ENCODE peak calls at places on chromosomes 7 and 10, in ten cellular contexts. Z, A, R, C, B, O, W, U, F and K are unnamed samples.

GRCh38 chr10:62545155-62545554 is 171.0 kb downstream of the ZNF365 start:
- DNase-seq in Z (no peak), A (no peak), R (no peak), C (no peak), B (no peak), O (no peak), W (no peak), U (no peak), F (no peak), K (no peak)

GRCh38 chr7:11642841-11643240 is 189.2 kb downstream of the THSD7A start:
- DNase-seq in Z (no peak), A (no peak), R (no peak), C (no peak), B (no peak), O (no peak), W (no peak), U (no peak), F (no peak), K (no peak)

GRCh38 chr7:196283-196682 is 3.9 kb downstream of the FAM20C start:
- DNase-seq in Z (peak; percentile 4), A (no peak), R (no peak), C (no peak), B (no peak), O (no peak), W (no peak), U (no peak), F (no peak), K (no peak)

GRCh38 chr7:44348300-44348699 is 22.9 kb upstream of the CAMK2B start:
- DNase-seq in Z (no peak), A (no peak), R (peak; percentile 11), C (no peak), B (no peak), O (no peak), W (no peak), U (no peak), F (peak; percentile 51), K (no peak)

GRCh38 chr10:546451-546850 is 143.0 kb downstream of the DIP2C start:
- DNase-seq in Z (no peak), A (no peak), R (no peak), C (no peak), B (no peak), O (no peak), W (no peak), U (no peak), F (no peak), K (no peak)

GRCh38 chr7:43112088-43112940 is at the start of gene HECW1:
- DNase-seq in Z (peak; percentile 14), A (no peak), R (no peak), C (no peak), B (no peak), O (no peak), W (no peak), U (peak; percentile 48), F (no peak), K (peak; percentile 46)

GRCh38 chr10:66192162-66192834 is 733.5 kb upstream of the LRRTM3 start:
- DNase-seq in Z (no peak), A (no peak), R (no peak), C (no peak), B (no peak), O (no peak), W (no peak), U (no peak), F (no peak), K (no peak)

GRCh38 chr10:12941966-12942365 is 59.5 kb downstream of the CCDC3 start:
- DNase-seq in Z (no peak), A (no peak), R (no peak), C (no peak), B (no peak), O (no peak), W (no peak), U (no peak), F (no peak), K (no peak)

GRCh38 chr7:81822811-81823210 is 53.0 kb upstream of the HGF start:
- DNase-seq in Z (no peak), A (no peak), R (no peak), C (no peak), B (no peak), O (no peak), W (no peak), U (no peak), F (no peak), K (no peak)

GRCh38 chr10:4549254-4549653 is 276.8 kb upstream of the AKR1E2 start:
- DNase-seq in Z (no peak), A (no peak), R (no peak), C (no peak), B (no peak), O (no peak), W (no peak), U (no peak), F (no peak), K (no peak)

GRCh38 chr10:22816298-22816653 is 101.9 kb upstream of the PIP4K2A start:
- DNase-seq in Z (no peak), A (no peak), R (peak; percentile 92), C (no peak), B (no peak), O (peak; percentile 65), W (no peak), U (no peak), F (peak; percentile 85), K (no peak)

GRCh38 chr10:91803386-91804125 is 5.3 kb downstream of the TNKS2 start:
- DNase-seq in Z (no peak), A (no peak), R (no peak), C (no peak), B (no peak), O (no peak), W (no peak), U (no peak), F (no peak), K (no peak)

GRCh38 chr7:68776326-68776725 is 821.9 kb upstream of the AUTS2 start:
- DNase-seq in Z (no peak), A (no peak), R (no peak), C (no peak), B (no peak), O (no peak), W (no peak), U (no peak), F (no peak), K (no peak)
- TF ChIP-seq CTCF in Z (no peak), A (no peak), R (no peak), C (no peak), B (no peak), O (no peak), W (no peak), U (no peak), F (no peak), K (no peak)

GRCh38 chr10:49394933-49395740 is 752 bp downstream of the DRGX start:
- DNase-seq in Z (no peak), A (no peak), R (no peak), C (no peak), B (no peak), O (no peak), W (no peak), U (peak; percentile 74), F (no peak), K (no peak)
- H3K27me3 ChIP-seq in Z (peaks cover 46% of the 10 kb centered on the region), A (peaks cover 95% of the 10 kb centered on the region), R (peaks cover 45% of the 10 kb centered on the region), C (peaks cover 82% of the 10 kb centered on the region), B (peaks cover 6% of the 10 kb centered on the region), O (peaks cover 57% of the 10 kb centered on the region), W (peaks cover 100% of the 10 kb centered on the region), U (peaks cover 5% of the 10 kb centered on the region), F (peaks cover 100% of the 10 kb centered on the region), K (peaks cover 2% of the 10 kb centered on the region)

DNA sequence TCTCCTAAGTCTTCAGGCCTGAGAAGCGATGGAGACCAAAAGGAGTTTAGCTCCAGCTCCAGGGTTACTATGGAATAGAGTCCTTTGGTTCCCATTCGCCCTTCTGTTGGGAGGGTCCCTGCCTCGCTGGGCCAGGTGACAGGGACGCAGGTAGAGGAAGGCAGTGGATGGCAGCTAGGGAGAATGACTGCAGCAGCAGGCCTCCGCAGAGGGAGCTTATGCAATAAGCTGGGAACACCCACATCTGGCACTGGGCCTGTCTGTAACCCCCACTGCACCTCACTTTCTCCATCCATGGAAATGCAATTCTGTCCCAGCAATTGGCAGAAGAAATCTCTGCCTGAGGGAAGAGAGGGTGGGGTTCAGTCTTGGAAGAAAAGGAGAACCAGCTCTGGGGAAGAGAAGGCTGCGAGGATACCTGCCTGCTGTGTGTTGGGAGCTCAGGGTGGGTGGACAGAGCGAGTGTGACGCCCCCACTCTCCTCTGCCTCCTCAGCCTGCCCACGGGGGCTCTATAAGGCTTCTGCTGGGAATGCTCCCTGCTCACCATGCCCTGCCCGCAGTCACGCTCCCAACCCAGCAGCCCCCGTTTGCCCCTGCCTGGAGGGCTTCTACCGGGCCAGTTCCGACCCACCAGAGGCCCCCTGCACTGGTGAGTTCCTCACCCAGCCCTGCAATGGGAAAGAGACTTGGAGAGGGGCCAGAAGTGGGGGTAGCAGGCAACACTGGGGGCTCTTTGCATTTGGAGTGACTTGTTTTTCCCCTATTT is 10.3 kb downstream of the EPHB6 start:
- DNase-seq in Z (no peak), A (no peak), R (no peak), C (no peak), B (no peak), O (no peak), W (no peak), U (no peak), F (no peak), K (no peak)
- H3K36me3 ChIP-seq in Z (no peaks in the 10 kb centered on the region), A (no peaks in the 10 kb centered on the region), R (peaks cover 1% of the 10 kb centered on the region), C (peaks cover 19% of the 10 kb centered on the region), B (no peaks in the 10 kb centered on the region), O (no peaks in the 10 kb centered on the region), W (no peaks in the 10 kb centered on the region), U (no peaks in the 10 kb centered on the region), F (no peaks in the 10 kb centered on the region), K (no peaks in the 10 kb centered on the region)

GRCh38 chr7:139827042-139827441 is 2.0 kb upstream of the TBXAS1 start:
- DNase-seq in Z (no peak), A (no peak), R (peak; percentile 11), C (no peak), B (peak; percentile 50), O (no peak), W (no peak), U (no peak), F (no peak), K (no peak)
- TF ChIP-seq CTCF in Z (no peak), A (no peak), R (peak; percentile 5), C (peak; percentile 22), B (peak; percentile 43), O (no peak), W (no peak), U (no peak), F (no peak), K (peak; percentile 40)